ENCODE peak calls at places on chromosomes 2 and 18, in eight cellular contexts. L is endothelial cell, A is HS-27A, Q is tibial artery, S is substantia nigra, X is heart right ventricle, M is mucosa of gallbladder, F is GM13977. W is an unnamed sample.

GRCh38 chr18:6821346-6821745 is 91.8 kb downstream of the ARHGAP28 start:
- DNase-seq in L (no peak), A (no peak), Q (no peak), S (no peak), X (no peak), M (no peak), F (no peak), W (no peak)

GRCh38 chr2:36277146-36277808 is 78.3 kb upstream of the CRIM1 start:
- DNase-seq in L (no peak), A (peak), Q (no peak), S (no peak), X (no peak), M (no peak), F (no peak), W (no peak)

GRCh38 chr2:128474014-128474961 is 155.6 kb upstream of the HS6ST1 start:
- DNase-seq in L (no peak), A (no peak), Q (no peak), S (no peak), X (no peak), M (peak), F (no peak), W (no peak)

GRCh38 chr2:217449436-217449835 is 553.4 kb downstream of the TNS1 start:
- DNase-seq in L (no peak), A (no peak), Q (no peak), S (no peak), X (no peak), M (no peak), F (no peak), W (no peak)

GRCh38 chr2:10063566-10063965 is 16.6 kb downstream of the CYS1 start:
- DNase-seq in L (no peak), A (no peak), Q (no peak), S (no peak), X (no peak), M (no peak), F (no peak), W (no peak)

GRCh38 chr18:79582978-79583377 is 96.6 kb upstream of the CTDP1 start:
- DNase-seq in L (no peak), A (no peak), Q (peak), S (no peak), X (no peak), M (no peak), F (no peak), W (no peak)

GRCh38 chr2:159199751-159200465 is 86.6 kb downstream of the WDSUB1 start:
- DNase-seq in L (no peak), A (no peak), Q (no peak), S (no peak), X (no peak), M (no peak), F (no peak), W (no peak)

GRCh38 chr2:237132799-237133198 is 47.1 kb downstream of the COPS8 start:
- DNase-seq in L (no peak), A (no peak), Q (no peak), S (no peak), X (no peak), M (no peak), F (peak), W (no peak)

GRCh38 chr2:62475172-62476011 is 30.6 kb downstream of the TMEM17 start:
- DNase-seq in L (peak), A (no peak), Q (no peak), S (no peak), X (no peak), M (no peak), F (no peak), W (no peak)